ENCODE peak calls at places on chromosomes 4 and X, in ten cellular contexts. K is Right ventricle myocardium superior; N is A172; R is stimulated activated naive CD8-positive, alpha-beta T cell treated with anti-CD3 and anti-CD28 coated beads, Interleukin-15, Interleukin-2, amounts not matched to agents 100 U/mL and 50 U/mL, for 24 hours; S is putamen; C is endothelial cell; H is HT1080; J is T-helper 17 cell; M is hypothalamus; Q is neural progenitor cell. X is an unnamed sample.

GRCh38 chrX:110944323-110944761 is 148.7 kb upstream of the CHRDL1 start:
- DNase-seq in C (peak), H (no peak), R (no peak), M (no peak), Q (peak), N (no peak), S (no peak), J (no peak), K (no peak), X (no peak)

GRCh38 chrX:51336584-51336983 is 4.0 kb downstream of the NUDT10 start:
- DNase-seq in J (no peak), N (peak), Q (peak), K (no peak), H (peak), R (no peak), S (peak), M (no peak), C (peak), X (no peak)

GRCh38 chr4:57065730-57066482 is 44.3 kb downstream of the IGFBP7 start:
- DNase-seq in H (peak), Q (no peak), R (no peak), J (no peak), M (no peak), S (no peak), N (peak), K (no peak), C (no peak), X (no peak)

GRCh38 chr4:85127653-85128052 is 161.2 kb upstream of the WDFY3 start:
- DNase-seq in J (no peak), M (no peak), S (peak), K (no peak), R (no peak), C (peak), Q (peak), N (peak), H (peak), X (no peak)

GRCh38 chrX:41559662-41560061 is 112.5 kb downstream of the NYX start:
- DNase-seq in J (no peak), S (peak), R (peak), H (no peak), K (no peak), N (peak), M (no peak), C (no peak), Q (no peak), X (no peak)

GRCh38 chr4:13626492-13627184 is 887 bp downstream of the BOD1L1 start:
- DNase-seq in S (no peak), N (no peak), Q (no peak), C (no peak), J (no peak), R (no peak), M (no peak), K (no peak), H (no peak), X (no peak)

GRCh38 chrX:94551831-94552230 is 877.8 kb downstream of the FAM133A start:
- DNase-seq in K (no peak), M (no peak), S (no peak), C (no peak), R (no peak), Q (no peak), H (peak), J (no peak), N (no peak), X (no peak)

GRCh38 chr4:40918330-40918729 is 168.6 kb downstream of the NSUN7 start:
- DNase-seq in R (no peak), N (peak), J (no peak), H (no peak), S (no peak), K (peak), C (no peak), Q (no peak), M (no peak), X (no peak)

GRCh38 chr4:15495621-15496020 is 25.9 kb downstream of the CC2D2A start:
- DNase-seq in C (no peak), K (no peak), Q (no peak), R (no peak), J (no peak), S (no peak), N (no peak), H (no peak), M (no peak), X (no peak)

GRCh38 chrX:40084471-40084870 is 13.3 kb downstream of the BCOR start:
- DNase-seq in R (no peak), J (no peak), H (no peak), N (no peak), Q (no peak), M (no peak), S (no peak), C (no peak), K (no peak), X (no peak)